ENCODE peak calls at places on chromosomes 7 and 10, in eight cellular contexts. V, H, N, F, D, A, M and R are unnamed samples.

GRCh38 chr7:416761-417624 is 102.7 kb downstream of the PDGFA start:
- DNase-seq in H (no peak), V (no peak), N (peak; percentile 1), F (no peak), D (no peak), M (no peak), A (no peak), R (no peak)

GRCh38 chr10:24303522-24304310 is 94.8 kb downstream of the KIAA1217 start:
- DNase-seq in V (no peak), A (no peak), D (no peak), N (no peak), H (no peak), M (no peak), F (no peak), R (no peak)

GRCh38 chr10:10259013-10259412 is 758.7 kb upstream of the CELF2 start:
- DNase-seq in V (no peak), M (no peak), H (no peak), F (no peak), N (no peak), D (no peak), A (no peak), R (no peak)

GRCh38 chr10:17734432-17735110 is 17.4 kb upstream of the TMEM236 start:
- DNase-seq in D (no peak), N (no peak), F (no peak), A (peak; percentile 91), H (no peak), M (no peak), V (no peak), R (no peak)

GRCh38 chr10:79182122-79182521 is 113.4 kb downstream of the ZMIZ1 start:
- DNase-seq in M (no peak), D (no peak), A (no peak), F (no peak), N (no peak), V (no peak), H (no peak), R (no peak)

GRCh38 chr7:20787658-20788057 is 972 bp upstream of the SP8 start:
- DNase-seq in H (no peak), D (no peak), N (no peak), V (no peak), F (no peak), M (no peak), A (no peak), R (no peak)

GRCh38 chr7:20153999-20154398 is 63.2 kb downstream of the MACC1 start:
- DNase-seq in H (no peak), M (no peak), V (no peak), A (no peak), N (no peak), F (no peak), D (no peak), R (no peak)

GRCh38 chr10:13528875-13529713 is at the start of gene BEND7:
- DNase-seq in D (peak; percentile 45), F (peak; percentile 22), V (no peak), H (no peak), N (no peak), A (no peak), M (no peak), R (peak; percentile 60)